ENCODE peak calls at places on chromosome 18, in five cellular contexts. One of them, this sample, is unnamed.

GRCh38 chr18:7537145-7537544 is 30.0 kb upstream of the PTPRM start:
- DNase-seq in GM23338: no peak
- DNase-seq in neural progenitor cell: no peak
- DNase-seq in GM23248: no peak
- DNase-seq in SK-N-SH: no peak
- DNase-seq in this sample: no peak

GRCh38 chr18:76821875-76822509 is 365 bp upstream of the ZNF236 start:
- DNase-seq in GM23338: peak; percentile 54
- DNase-seq in neural progenitor cell: peak; percentile 85
- DNase-seq in GM23248: peak; percentile 80
- DNase-seq in SK-N-SH: peak; percentile 95
- DNase-seq in this sample: peak; percentile 49

GRCh38 chr18:79933765-79934164 is 17.7 kb downstream of the SLC66A2 start:
- DNase-seq in GM23338: peak; percentile 81
- DNase-seq in neural progenitor cell: peak; percentile 36
- DNase-seq in GM23248: no peak
- DNase-seq in SK-N-SH: no peak
- DNase-seq in this sample: no peak

GRCh38 chr18:69580107-69580506 is 179.4 kb downstream of the DOK6 start:
- DNase-seq in GM23338: peak; percentile 28
- DNase-seq in neural progenitor cell: no peak
- DNase-seq in GM23248: peak; percentile 26
- DNase-seq in SK-N-SH: no peak
- DNase-seq in this sample: no peak

GRCh38 chr18:39701071-39701783 is 2135.6 kb upstream of the CELF4 start:
- DNase-seq in GM23338: peak; percentile 55
- DNase-seq in neural progenitor cell: peak; percentile 34
- DNase-seq in GM23248: no peak
- DNase-seq in SK-N-SH: no peak
- DNase-seq in this sample: no peak

GRCh38 chr18:7789853-7790552 is 222.9 kb downstream of the PTPRM start:
- DNase-seq in GM23338: peak; percentile 92
- DNase-seq in neural progenitor cell: peak; percentile 79
- DNase-seq in GM23248: peak; percentile 65
- DNase-seq in SK-N-SH: peak; percentile 33
- DNase-seq in this sample: no peak

GRCh38 chr18:75762758-75763157 is 335.3 kb upstream of the SMIM21 start:
- DNase-seq in GM23338: no peak
- DNase-seq in neural progenitor cell: no peak
- DNase-seq in GM23248: no peak
- DNase-seq in SK-N-SH: no peak
- DNase-seq in this sample: no peak

GRCh38 chr18:57210101-57210661 is 63.3 kb downstream of the BOD1L2 start:
- DNase-seq in GM23338: peak; percentile 81
- DNase-seq in neural progenitor cell: peak; percentile 68
- DNase-seq in GM23248: peak; percentile 92
- DNase-seq in SK-N-SH: no peak
- DNase-seq in this sample: no peak

GRCh38 chr18:27921904-27922541 is 254.9 kb downstream of the CDH2 start:
- DNase-seq in GM23338: peak; percentile 23
- DNase-seq in neural progenitor cell: peak; percentile 26
- DNase-seq in GM23248: peak; percentile 49
- DNase-seq in SK-N-SH: peak; percentile 3
- DNase-seq in this sample: no peak

GRCh38 chr18:54033087-54033486 is 191.4 kb downstream of the MBD2 start:
- DNase-seq in GM23338: no peak
- DNase-seq in neural progenitor cell: no peak
- DNase-seq in GM23248: no peak
- DNase-seq in SK-N-SH: no peak
- DNase-seq in this sample: no peak

GRCh38 chr18:63082661-63083531 is 236.7 kb downstream of the BCL2 start:
- DNase-seq in GM23338: no peak
- DNase-seq in neural progenitor cell: no peak
- DNase-seq in GM23248: peak; percentile 77
- DNase-seq in SK-N-SH: no peak
- DNase-seq in this sample: no peak

GRCh38 chr18:34709104-34709503 is 994 bp upstream of the DTNA start:
- DNase-seq in GM23338: no peak
- DNase-seq in neural progenitor cell: no peak
- DNase-seq in GM23248: peak; percentile 90
- DNase-seq in SK-N-SH: no peak
- DNase-seq in this sample: no peak

GRCh38 chr18:36392888-36393287 is 95.4 kb downstream of the FHOD3 start:
- DNase-seq in GM23338: no peak
- DNase-seq in neural progenitor cell: no peak
- DNase-seq in GM23248: no peak
- DNase-seq in SK-N-SH: no peak
- DNase-seq in this sample: no peak

GRCh38 chr18:32595735-32596134 is 125.1 kb upstream of the GAREM1 start:
- DNase-seq in GM23338: peak; percentile 7
- DNase-seq in neural progenitor cell: peak; percentile 37
- DNase-seq in GM23248: no peak
- DNase-seq in SK-N-SH: peak; percentile 27
- DNase-seq in this sample: no peak

GRCh38 chr18:58403799-58404455 is 225.0 kb downstream of the ALPK2 start:
- DNase-seq in GM23338: no peak
- DNase-seq in neural progenitor cell: no peak
- DNase-seq in GM23248: no peak
- DNase-seq in SK-N-SH: no peak
- DNase-seq in this sample: no peak

GRCh38 chr18:58401191-58401590 is 227.7 kb downstream of the ALPK2 start:
- DNase-seq in GM23338: no peak
- DNase-seq in neural progenitor cell: no peak
- DNase-seq in GM23248: no peak
- DNase-seq in SK-N-SH: no peak
- DNase-seq in this sample: no peak

GRCh38 chr18:58405107-58405898 is 223.6 kb downstream of the ALPK2 start:
- DNase-seq in GM23338: no peak
- DNase-seq in neural progenitor cell: no peak
- DNase-seq in GM23248: no peak
- DNase-seq in SK-N-SH: no peak
- DNase-seq in this sample: no peak

GRCh38 chr18:58402247-58402646 is 226.6 kb downstream of the ALPK2 start:
- DNase-seq in GM23338: no peak
- DNase-seq in neural progenitor cell: no peak
- DNase-seq in GM23248: no peak
- DNase-seq in SK-N-SH: peak; percentile 37
- DNase-seq in this sample: no peak

GRCh38 chr18:58402951-58403702 is 225.8 kb downstream of the ALPK2 start:
- DNase-seq in GM23338: no peak
- DNase-seq in neural progenitor cell: peak; percentile 19
- DNase-seq in GM23248: no peak
- DNase-seq in SK-N-SH: no peak
- DNase-seq in this sample: no peak
- H3K27ac ChIP-seq in GM23338: peak overlapping the region; percentile 19
- H3K27ac ChIP-seq in neural progenitor cell: no peak overlapping the region
- H3K27ac ChIP-seq in GM23248: no peak overlapping the region
- H3K27ac ChIP-seq in SK-N-SH: no peak overlapping the region
- H3K27ac ChIP-seq in this sample: no peak overlapping the region

DNA sequence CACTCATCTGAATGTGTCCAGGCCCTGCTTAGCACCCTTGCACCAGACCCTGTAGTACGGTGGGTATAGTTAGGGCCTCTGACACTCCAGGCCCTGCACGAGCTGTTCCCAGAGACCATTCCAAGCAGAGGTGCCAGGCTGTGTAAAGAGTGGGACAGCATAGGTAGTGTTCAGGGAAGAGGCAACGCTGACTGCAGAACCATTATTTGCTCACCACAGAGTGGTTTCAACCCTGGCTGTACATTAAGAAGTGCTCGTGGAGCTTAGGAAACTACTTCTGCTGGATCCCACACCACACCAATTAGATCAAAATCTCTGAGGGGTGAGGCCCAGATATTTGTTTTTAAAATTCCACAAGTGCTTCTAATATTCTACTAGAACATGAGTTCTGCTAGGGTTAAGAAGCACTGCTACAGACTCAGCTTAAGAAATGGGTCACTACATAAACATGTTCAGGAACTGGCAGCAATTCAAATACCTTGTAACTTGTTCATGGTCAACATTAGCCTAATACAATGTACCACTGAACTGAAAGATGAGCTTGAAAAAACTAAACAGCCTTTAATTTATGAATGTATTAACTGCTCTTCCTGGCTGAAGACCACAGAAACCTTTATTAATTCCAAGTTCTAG is 183.0 kb downstream of the MYO5B start:
- DNase-seq in GM23338: no peak
- DNase-seq in neural progenitor cell: no peak
- DNase-seq in GM23248: peak; percentile 74
- DNase-seq in SK-N-SH: no peak
- DNase-seq in this sample: no peak
- TF ChIP-seq EZH2phosphoT487 in GM23338: no peak
- TF ChIP-seq EZH2phosphoT487 in neural progenitor cell: no peak
- TF ChIP-seq EZH2phosphoT487 in GM23248: no peak
- TF ChIP-seq EZH2phosphoT487 in SK-N-SH: no peak
- TF ChIP-seq EZH2phosphoT487 in this sample: no peak

GRCh38 chr18:78762753-78763152 is 216.9 kb upstream of the SALL3 start:
- DNase-seq in GM23338: no peak
- DNase-seq in neural progenitor cell: no peak
- DNase-seq in GM23248: no peak
- DNase-seq in SK-N-SH: no peak
- DNase-seq in this sample: no peak
- H3K4me3 ChIP-seq in GM23338: no peak overlapping the region
- H3K4me3 ChIP-seq in neural progenitor cell: no peak overlapping the region
- H3K4me3 ChIP-seq in GM23248: no peak overlapping the region
- H3K4me3 ChIP-seq in SK-N-SH: no peak overlapping the region
- H3K4me3 ChIP-seq in this sample: no peak overlapping the region

GRCh38 chr18:55404136-55404810 is 183.7 kb downstream of the TCF4 start:
- DNase-seq in GM23338: no peak
- DNase-seq in neural progenitor cell: no peak
- DNase-seq in GM23248: no peak
- DNase-seq in SK-N-SH: no peak
- DNase-seq in this sample: no peak

GRCh38 chr18:55405655-55406373 is 182.2 kb downstream of the TCF4 start:
- DNase-seq in GM23338: no peak
- DNase-seq in neural progenitor cell: peak; percentile 12
- DNase-seq in GM23248: peak; percentile 95
- DNase-seq in SK-N-SH: peak; percentile 52
- DNase-seq in this sample: no peak

GRCh38 chr18:55406374-55407045 is 181.5 kb downstream of the TCF4 start:
- DNase-seq in GM23338: no peak
- DNase-seq in neural progenitor cell: no peak
- DNase-seq in GM23248: no peak
- DNase-seq in SK-N-SH: no peak
- DNase-seq in this sample: no peak

GRCh38 chr18:55403555-55403954 is 184.4 kb downstream of the TCF4 start:
- DNase-seq in GM23338: no peak
- DNase-seq in neural progenitor cell: no peak
- DNase-seq in GM23248: peak; percentile 43
- DNase-seq in SK-N-SH: no peak
- DNase-seq in this sample: no peak

DNA sequence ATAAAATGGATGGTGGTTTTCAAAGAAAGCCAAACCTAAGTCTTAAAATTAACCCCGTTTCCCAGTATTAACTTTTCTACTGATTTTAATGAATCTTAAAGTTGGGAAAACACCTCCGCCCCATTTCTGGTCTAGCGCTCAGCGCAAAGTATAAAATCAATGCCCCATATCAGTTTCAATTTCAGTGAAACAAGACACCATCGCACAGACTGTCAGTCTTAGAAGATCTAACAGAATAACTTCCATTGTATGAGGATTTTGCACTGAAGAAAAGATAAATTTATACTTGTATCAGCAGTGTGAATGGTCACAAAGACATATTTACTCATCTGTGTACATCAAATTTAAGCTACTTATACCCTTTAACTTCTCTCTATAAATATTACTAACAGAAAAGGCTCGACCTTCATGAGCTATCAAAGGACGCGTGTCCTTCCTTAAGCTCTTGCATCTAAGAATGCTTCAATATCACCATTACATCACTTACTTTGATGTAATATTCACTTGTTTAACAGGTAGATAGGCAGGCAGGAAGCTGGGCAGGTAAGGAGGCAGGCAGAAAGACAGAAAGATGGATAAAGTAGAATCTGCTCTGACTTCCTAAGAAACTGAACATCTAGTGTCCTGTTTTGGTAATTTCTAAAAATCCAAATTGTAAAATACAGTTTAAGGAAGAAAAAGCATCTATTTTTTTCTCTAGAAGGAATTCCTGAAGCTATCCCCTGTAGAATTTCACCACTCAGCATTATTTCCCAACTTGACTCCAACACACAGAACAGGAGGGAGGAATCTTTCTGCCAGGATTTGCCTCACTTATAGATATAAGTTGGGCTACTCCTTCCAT is 183.0 kb downstream of the TCF4 start:
- DNase-seq in GM23338: no peak
- DNase-seq in neural progenitor cell: no peak
- DNase-seq in GM23248: peak; percentile 39
- DNase-seq in SK-N-SH: no peak
- DNase-seq in this sample: no peak
- H3K27ac ChIP-seq in GM23338: no peak overlapping the region
- H3K27ac ChIP-seq in neural progenitor cell: peak overlapping the region; percentile 11
- H3K27ac ChIP-seq in GM23248: peak overlapping the region; percentile 64
- H3K27ac ChIP-seq in SK-N-SH: peak overlapping the region; percentile 99
- H3K27ac ChIP-seq in this sample: no peak overlapping the region

DNA sequence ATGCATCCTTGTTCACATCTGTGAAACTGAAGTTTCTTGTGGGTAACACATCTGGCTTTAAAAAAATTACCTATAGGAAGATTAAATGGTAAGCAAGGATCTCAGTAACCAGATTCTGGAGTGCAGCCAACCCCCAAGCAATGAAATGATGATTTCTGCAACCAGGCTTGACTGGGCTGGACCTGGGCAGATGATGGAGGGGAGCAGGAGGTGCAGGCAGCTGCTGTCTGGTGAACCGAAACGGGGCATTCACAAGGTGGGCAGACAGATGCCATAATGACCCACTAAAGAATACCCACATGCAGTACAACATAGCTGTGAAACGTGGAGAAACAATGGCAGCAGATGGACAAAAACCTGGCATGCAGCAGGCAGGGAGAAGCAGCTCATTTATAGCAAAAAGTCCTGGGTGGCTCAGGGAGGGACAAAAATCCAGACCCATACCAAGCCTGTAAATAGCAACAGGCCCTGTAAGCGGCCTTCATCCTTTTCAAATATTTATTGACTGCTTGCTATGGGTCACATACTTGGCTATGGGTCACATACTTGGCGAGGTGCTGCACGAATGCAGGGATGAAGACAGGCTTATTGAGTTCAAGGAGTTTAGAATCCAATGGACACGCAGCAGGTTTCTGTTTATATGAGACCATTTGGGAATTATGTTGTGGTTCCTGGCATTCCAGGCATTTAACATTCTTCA is 244.6 kb downstream of the HRH4 start:
- DNase-seq in GM23338: no peak
- DNase-seq in neural progenitor cell: no peak
- DNase-seq in GM23248: peak; percentile 49
- DNase-seq in SK-N-SH: no peak
- DNase-seq in this sample: no peak
- TF ChIP-seq EZH2phosphoT487 in GM23338: no peak
- TF ChIP-seq EZH2phosphoT487 in neural progenitor cell: no peak
- TF ChIP-seq EZH2phosphoT487 in GM23248: no peak
- TF ChIP-seq EZH2phosphoT487 in SK-N-SH: no peak
- TF ChIP-seq EZH2phosphoT487 in this sample: no peak

GRCh38 chr18:48933578-48934399 is 17.0 kb downstream of the SMAD7 start:
- DNase-seq in GM23338: no peak
- DNase-seq in neural progenitor cell: no peak
- DNase-seq in GM23248: peak; percentile 41
- DNase-seq in SK-N-SH: no peak
- DNase-seq in this sample: no peak
- H3K4me3 ChIP-seq in GM23338: no peak overlapping the region
- H3K4me3 ChIP-seq in neural progenitor cell: no peak overlapping the region
- H3K4me3 ChIP-seq in GM23248: peak overlapping the region; percentile 34
- H3K4me3 ChIP-seq in SK-N-SH: no peak overlapping the region
- H3K4me3 ChIP-seq in this sample: peak overlapping the region; percentile 58

GRCh38 chr18:55420977-55421611 is 166.9 kb downstream of the TCF4 start:
- DNase-seq in GM23338: no peak
- DNase-seq in neural progenitor cell: no peak
- DNase-seq in GM23248: peak; percentile 20
- DNase-seq in SK-N-SH: no peak
- DNase-seq in this sample: no peak
- H3K27ac ChIP-seq in GM23338: peak overlapping the region; percentile 90
- H3K27ac ChIP-seq in neural progenitor cell: peak overlapping the region; percentile 71
- H3K27ac ChIP-seq in GM23248: peak overlapping the region; percentile 59
- H3K27ac ChIP-seq in SK-N-SH: peak overlapping the region; percentile 39
- H3K27ac ChIP-seq in this sample: peak overlapping the region; percentile 100